ENCODE peak calls at places on chromosome 14, in five cellular contexts. One of them, this sample, is unnamed. For H3K9me3, the result is how much of the 10 kb centered on the place peaks cover.

GRCh38 chr14:95119336-95119735 is 38.0 kb downstream of the DICER1 start:
- DNase-seq in Panc1: no peak
- DNase-seq in ovary: no peak
- DNase-seq in PC-9: no peak
- DNase-seq in IMR-90: no peak
- DNase-seq in this sample: no peak

GRCh38 chr14:64736271-64737131 is 32.3 kb downstream of the PLEKHG3 start:
- DNase-seq in Panc1: no peak
- DNase-seq in ovary: peak
- DNase-seq in PC-9: no peak
- DNase-seq in IMR-90: no peak
- DNase-seq in this sample: peak

GRCh38 chr14:60905930-60906329 is 74.9 kb downstream of the TRMT5 start:
- DNase-seq in Panc1: no peak
- DNase-seq in ovary: no peak
- DNase-seq in PC-9: no peak
- DNase-seq in IMR-90: peak
- DNase-seq in this sample: no peak

GRCh38 chr14:33357225-33358010 is 418.7 kb downstream of the NPAS3 start:
- DNase-seq in Panc1: no peak
- DNase-seq in ovary: no peak
- DNase-seq in PC-9: no peak
- DNase-seq in IMR-90: no peak
- DNase-seq in this sample: no peak

GRCh38 chr14:21940887-21941855 is 267.6 kb upstream of the OR4E1 start:
- DNase-seq in Panc1: peak
- DNase-seq in ovary: no peak
- DNase-seq in PC-9: no peak
- DNase-seq in IMR-90: peak
- DNase-seq in this sample: no peak

GRCh38 chr14:87097021-87097420 is 896.0 kb downstream of the GALC start:
- DNase-seq in Panc1: no peak
- DNase-seq in ovary: no peak
- DNase-seq in PC-9: no peak
- DNase-seq in IMR-90: peak
- DNase-seq in this sample: no peak

GRCh38 chr14:103127861-103128598 is 4.8 kb downstream of the TNFAIP2 start:
- DNase-seq in Panc1: no peak
- DNase-seq in ovary: no peak
- DNase-seq in PC-9: peak
- DNase-seq in IMR-90: no peak
- DNase-seq in this sample: no peak

GRCh38 chr14:32702571-32702970 is 236.1 kb upstream of the NPAS3 start:
- DNase-seq in Panc1: no peak
- DNase-seq in ovary: peak
- DNase-seq in PC-9: no peak
- DNase-seq in IMR-90: no peak
- DNase-seq in this sample: no peak

GRCh38 chr14:97781961-97782360 is 984.8 kb downstream of the VRK1 start:
- DNase-seq in Panc1: no peak
- DNase-seq in ovary: no peak
- DNase-seq in PC-9: no peak
- DNase-seq in IMR-90: no peak
- DNase-seq in this sample: no peak

GRCh38 chr14:91377700-91378652 is 39.6 kb downstream of the CCDC88C start:
- DNase-seq in Panc1: no peak
- DNase-seq in ovary: no peak
- DNase-seq in PC-9: no peak
- DNase-seq in IMR-90: no peak
- DNase-seq in this sample: peak

GRCh38 chr14:65229431-65230286 is 127.3 kb upstream of the MAX start:
- DNase-seq in Panc1: no peak
- DNase-seq in ovary: peak
- DNase-seq in PC-9: peak
- DNase-seq in IMR-90: no peak
- DNase-seq in this sample: peak

GRCh38 chr14:70809238-70810214 is at the start of gene MAP3K9:
- DNase-seq in Panc1: peak
- DNase-seq in ovary: peak
- DNase-seq in PC-9: peak
- DNase-seq in IMR-90: peak
- DNase-seq in this sample: peak

GRCh38 chr14:32933943-32934890 is 4.5 kb upstream of the NPAS3 start:
- DNase-seq in Panc1: no peak
- DNase-seq in ovary: peak
- DNase-seq in PC-9: no peak
- DNase-seq in IMR-90: no peak
- DNase-seq in this sample: no peak

GRCh38 chr14:42633504-42634095 is 1026.9 kb downstream of the LRFN5 start:
- DNase-seq in Panc1: no peak
- DNase-seq in ovary: no peak
- DNase-seq in PC-9: no peak
- DNase-seq in IMR-90: no peak
- DNase-seq in this sample: no peak

GRCh38 chr14:58098507-58098906 is 53.5 kb downstream of the ARMH4 start:
- DNase-seq in Panc1: no peak
- DNase-seq in ovary: no peak
- DNase-seq in PC-9: no peak
- DNase-seq in IMR-90: no peak
- DNase-seq in this sample: no peak

GRCh38 chr14:81231540-81231939 is 10.8 kb upstream of the GTF2A1 start:
- DNase-seq in Panc1: no peak
- DNase-seq in ovary: no peak
- DNase-seq in PC-9: no peak
- DNase-seq in IMR-90: no peak
- DNase-seq in this sample: no peak

GRCh38 chr14:100306256-100306505 is at the start of gene SLC25A29:
- DNase-seq in Panc1: no peak
- DNase-seq in ovary: no peak
- DNase-seq in PC-9: no peak
- DNase-seq in IMR-90: no peak
- DNase-seq in this sample: no peak

GRCh38 chr14:71536927-71537772 is 395.1 kb upstream of the RGS6 start:
- DNase-seq in Panc1: no peak
- DNase-seq in ovary: no peak
- DNase-seq in PC-9: no peak
- DNase-seq in IMR-90: no peak
- DNase-seq in this sample: no peak

GRCh38 chr14:22381751-22382150 is 207.3 kb downstream of the DAD1 start:
- DNase-seq in Panc1: no peak
- DNase-seq in ovary: no peak
- DNase-seq in PC-9: no peak
- DNase-seq in IMR-90: no peak
- DNase-seq in this sample: no peak

GRCh38 chr14:104331871-104332605 is 193.7 kb downstream of the KIF26A start:
- DNase-seq in Panc1: no peak
- DNase-seq in ovary: no peak
- DNase-seq in PC-9: no peak
- DNase-seq in IMR-90: no peak
- DNase-seq in this sample: no peak

GRCh38 chr14:61479746-61480502 is 158.5 kb downstream of the PRKCH start:
- DNase-seq in Panc1: no peak
- DNase-seq in ovary: no peak
- DNase-seq in PC-9: peak
- DNase-seq in IMR-90: peak
- DNase-seq in this sample: no peak

GRCh38 chr14:30017370-30017993 is 89.8 kb upstream of the PRKD1 start:
- DNase-seq in Panc1: no peak
- DNase-seq in ovary: no peak
- DNase-seq in PC-9: no peak
- DNase-seq in IMR-90: no peak
- DNase-seq in this sample: no peak

GRCh38 chr14:38522724-38523123 is 266.8 kb upstream of the CLEC14A start:
- DNase-seq in Panc1: no peak
- DNase-seq in ovary: no peak
- DNase-seq in PC-9: no peak
- DNase-seq in IMR-90: peak
- DNase-seq in this sample: no peak

GRCh38 chr14:25237845-25238244 is 187.9 kb upstream of the STXBP6 start:
- DNase-seq in Panc1: no peak
- DNase-seq in ovary: no peak
- DNase-seq in PC-9: no peak
- DNase-seq in IMR-90: peak
- DNase-seq in this sample: no peak

DNA sequence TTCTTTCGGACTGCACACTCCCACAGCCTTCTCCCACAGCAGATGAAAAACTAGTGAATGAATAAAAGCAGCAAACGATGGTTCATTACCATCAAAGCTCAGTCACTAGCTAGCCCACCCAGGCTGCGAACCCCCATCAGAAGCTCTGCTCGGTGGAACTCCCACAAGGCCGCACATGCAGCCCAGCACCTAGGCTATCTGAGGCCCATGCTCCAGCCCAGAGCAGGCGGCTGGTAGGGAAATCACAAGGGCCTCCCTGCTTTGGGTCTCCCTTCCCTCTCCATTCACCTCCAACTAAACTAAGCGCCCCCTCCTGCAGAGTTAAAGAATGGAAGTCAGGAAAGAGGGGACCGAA is 69.1 kb downstream of the ITPK1 start:
- DNase-seq in Panc1: no peak
- DNase-seq in ovary: no peak
- DNase-seq in PC-9: no peak
- DNase-seq in IMR-90: no peak
- DNase-seq in this sample: no peak
- H3K9me3 ChIP-seq in Panc1: under half
- H3K9me3 ChIP-seq in ovary: under half
- H3K9me3 ChIP-seq in PC-9: under half
- H3K9me3 ChIP-seq in IMR-90: under half
- H3K9me3 ChIP-seq in this sample: under half

DNA sequence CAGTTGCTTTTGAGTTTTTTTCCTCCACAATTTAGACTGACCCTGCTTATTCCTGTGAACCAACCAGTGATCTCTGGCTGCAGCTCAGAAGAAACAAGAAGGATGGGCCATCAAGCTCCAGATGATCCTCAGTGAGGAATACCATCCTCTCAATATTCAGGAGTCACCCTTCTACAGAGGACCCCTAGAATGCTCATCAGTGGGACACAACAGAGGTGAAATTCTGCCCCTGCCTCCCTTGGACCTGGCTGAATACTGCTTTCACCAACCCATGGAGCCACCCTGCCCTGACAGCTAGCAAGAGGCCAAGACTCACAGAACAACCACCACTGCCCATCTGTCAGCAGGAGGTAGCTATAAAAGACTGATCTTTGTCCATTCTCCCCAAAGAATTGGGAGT is 9.2 kb upstream of the DHRS2 start:
- DNase-seq in Panc1: no peak
- DNase-seq in ovary: no peak
- DNase-seq in PC-9: no peak
- DNase-seq in IMR-90: no peak
- DNase-seq in this sample: no peak
- H3K9me3 ChIP-seq in Panc1: under half
- H3K9me3 ChIP-seq in ovary: under half
- H3K9me3 ChIP-seq in PC-9: under half
- H3K9me3 ChIP-seq in IMR-90: under half
- H3K9me3 ChIP-seq in this sample: under half

DNA sequence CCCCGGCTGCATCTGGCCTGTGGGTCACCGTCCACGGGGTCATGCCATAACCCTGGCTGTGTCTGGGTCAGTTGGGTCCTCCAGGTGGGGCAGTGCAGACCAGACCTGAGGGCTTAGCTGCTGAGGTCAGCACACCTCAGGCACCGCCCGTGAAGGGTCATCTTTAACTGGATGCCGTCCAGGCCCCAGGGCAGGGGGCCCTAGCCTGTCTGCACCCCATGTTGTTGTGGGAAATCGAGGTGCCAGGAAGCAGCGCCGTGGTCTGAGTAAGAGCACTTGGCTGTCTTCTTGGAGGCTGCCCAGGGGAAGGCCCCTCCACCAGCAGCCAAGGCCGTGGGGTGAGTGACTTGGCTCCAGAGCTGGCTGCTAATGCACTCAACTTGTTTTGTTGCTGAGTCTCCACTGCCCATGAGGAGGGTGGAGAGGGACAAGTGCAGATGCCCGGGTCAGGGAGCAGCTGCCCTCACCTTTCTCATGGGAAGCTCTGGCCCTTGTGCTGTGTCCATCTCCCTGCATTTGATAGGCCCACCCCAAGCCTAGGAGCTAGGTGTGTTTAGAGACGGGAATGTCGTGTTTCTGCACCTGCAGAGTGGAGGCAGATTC is 317.2 kb downstream of the TMEM121 start:
- DNase-seq in Panc1: no peak
- DNase-seq in ovary: no peak
- DNase-seq in PC-9: no peak
- DNase-seq in IMR-90: no peak
- DNase-seq in this sample: peak
- H3K9me3 ChIP-seq in Panc1: under half
- H3K9me3 ChIP-seq in ovary: under half
- H3K9me3 ChIP-seq in PC-9: under half
- H3K9me3 ChIP-seq in IMR-90: half or more
- H3K9me3 ChIP-seq in this sample: under half

GRCh38 chr14:106551265-106551664 is 1024.9 kb downstream of the TMEM121 start:
- DNase-seq in Panc1: no peak
- DNase-seq in ovary: no peak
- DNase-seq in PC-9: no peak
- DNase-seq in IMR-90: no peak
- DNase-seq in this sample: no peak

GRCh38 chr14:106547735-106548550 is 1021.6 kb downstream of the TMEM121 start:
- DNase-seq in Panc1: no peak
- DNase-seq in ovary: no peak
- DNase-seq in PC-9: no peak
- DNase-seq in IMR-90: no peak
- DNase-seq in this sample: no peak

GRCh38 chr14:106549064-106549463 is 1022.7 kb downstream of the TMEM121 start:
- DNase-seq in Panc1: no peak
- DNase-seq in ovary: no peak
- DNase-seq in PC-9: no peak
- DNase-seq in IMR-90: no peak
- DNase-seq in this sample: no peak
- H3K9me3 ChIP-seq in Panc1: under half
- H3K9me3 ChIP-seq in ovary: under half
- H3K9me3 ChIP-seq in PC-9: under half
- H3K9me3 ChIP-seq in IMR-90: under half
- H3K9me3 ChIP-seq in this sample: under half